ENCODE peak calls at places on chromosomes 3 and 15, in five cellular contexts. One of them, this sample, is unnamed.

GRCh38 chr3:13708871-13709595 is 160.1 kb downstream of the FBLN2 start:
- DNase-seq in neural progenitor cell: no peak
- DNase-seq in coronary artery: peak
- DNase-seq in GM13977: no peak
- DNase-seq in RWPE1: no peak
- DNase-seq in this sample: peak

GRCh38 chr3:49454457-49454856 is 15.6 kb upstream of the DAG1 start:
- DNase-seq in neural progenitor cell: peak
- DNase-seq in RWPE1: no peak
- DNase-seq in coronary artery: no peak
- DNase-seq in GM13977: no peak
- DNase-seq in this sample: no peak

GRCh38 chr15:48962662-48963523 is 826 bp downstream of the SHC4 start:
- DNase-seq in RWPE1: peak
- DNase-seq in GM13977: no peak
- DNase-seq in coronary artery: peak
- DNase-seq in neural progenitor cell: peak
- DNase-seq in this sample: no peak

GRCh38 chr15:64251658-64252057 is 88.8 kb upstream of the PPIB start:
- DNase-seq in GM13977: no peak
- DNase-seq in coronary artery: no peak
- DNase-seq in RWPE1: no peak
- DNase-seq in neural progenitor cell: no peak
- DNase-seq in this sample: no peak

GRCh38 chr3:186609247-186609868 is 3.5 kb upstream of the AHSG start:
- DNase-seq in neural progenitor cell: no peak
- DNase-seq in GM13977: peak
- DNase-seq in RWPE1: peak
- DNase-seq in coronary artery: no peak
- DNase-seq in this sample: no peak

GRCh38 chr3:126531051-126531330 is 7.0 kb downstream of the CHST13 start:
- DNase-seq in neural progenitor cell: no peak
- DNase-seq in coronary artery: no peak
- DNase-seq in RWPE1: no peak
- DNase-seq in GM13977: no peak
- DNase-seq in this sample: no peak

GRCh38 chr15:58441376-58442070 is 9.7 kb downstream of the LIPC start:
- DNase-seq in coronary artery: no peak
- DNase-seq in GM13977: no peak
- DNase-seq in RWPE1: peak
- DNase-seq in neural progenitor cell: no peak
- DNase-seq in this sample: no peak

GRCh38 chr3:37100411-37100810 is 74.0 kb downstream of the LRRFIP2 start:
- DNase-seq in neural progenitor cell: no peak
- DNase-seq in RWPE1: no peak
- DNase-seq in GM13977: no peak
- DNase-seq in coronary artery: no peak
- DNase-seq in this sample: no peak

GRCh38 chr3:57173687-57174086 is 8.5 kb upstream of the IL17RD start:
- DNase-seq in GM13977: no peak
- DNase-seq in neural progenitor cell: no peak
- DNase-seq in RWPE1: no peak
- DNase-seq in coronary artery: no peak
- DNase-seq in this sample: no peak

GRCh38 chr3:68088216-68088615 is 433.8 kb upstream of the SUCLG2 start:
- DNase-seq in RWPE1: no peak
- DNase-seq in neural progenitor cell: no peak
- DNase-seq in coronary artery: no peak
- DNase-seq in GM13977: no peak
- DNase-seq in this sample: no peak

GRCh38 chr15:91572110-91572509 is 281.4 kb upstream of the SLCO3A1 start:
- DNase-seq in RWPE1: no peak
- DNase-seq in neural progenitor cell: no peak
- DNase-seq in GM13977: no peak
- DNase-seq in coronary artery: no peak
- DNase-seq in this sample: no peak

GRCh38 chr3:106048946-106049481 is 180.2 kb upstream of the CBLB start:
- DNase-seq in RWPE1: no peak
- DNase-seq in coronary artery: no peak
- DNase-seq in GM13977: no peak
- DNase-seq in neural progenitor cell: no peak
- DNase-seq in this sample: no peak

GRCh38 chr3:46850468-46850780 is 12.8 kb downstream of the MYL3 start:
- DNase-seq in RWPE1: no peak
- DNase-seq in coronary artery: no peak
- DNase-seq in GM13977: no peak
- DNase-seq in neural progenitor cell: no peak
- DNase-seq in this sample: peak

GRCh38 chr3:5185093-5185673 is 2.3 kb upstream of the EDEM1 start:
- DNase-seq in RWPE1: no peak
- DNase-seq in neural progenitor cell: no peak
- DNase-seq in coronary artery: no peak
- DNase-seq in GM13977: no peak
- DNase-seq in this sample: no peak

GRCh38 chr3:192336286-192336685 is 391.1 kb downstream of the FGF12 start:
- DNase-seq in neural progenitor cell: no peak
- DNase-seq in coronary artery: no peak
- DNase-seq in RWPE1: no peak
- DNase-seq in GM13977: no peak
- DNase-seq in this sample: no peak

GRCh38 chr15:84826369-84826823 is 9.2 kb downstream of the ALPK3 start:
- DNase-seq in GM13977: no peak
- DNase-seq in coronary artery: no peak
- DNase-seq in RWPE1: peak
- DNase-seq in neural progenitor cell: peak
- DNase-seq in this sample: no peak

GRCh38 chr15:60301024-60301423 is 96.8 kb downstream of the ANXA2 start:
- DNase-seq in RWPE1: peak
- DNase-seq in GM13977: no peak
- DNase-seq in neural progenitor cell: no peak
- DNase-seq in coronary artery: no peak
- DNase-seq in this sample: no peak

GRCh38 chr3:191523099-191523498 is 62.1 kb downstream of the PYDC2 start:
- DNase-seq in RWPE1: no peak
- DNase-seq in neural progenitor cell: no peak
- DNase-seq in coronary artery: no peak
- DNase-seq in GM13977: no peak
- DNase-seq in this sample: no peak